ENCODE peak calls at places on chromosome 7, in ten cellular contexts. P is tibial artery; W is transverse colon; J is upper lobe of left lung; C is CD8-positive, alpha-beta T cell; Z is endodermal cell; B is DND-41; F is breast epithelium; A is heart right ventricle; G is uterus. N is an unnamed sample.
A peak's percentile ranks its signal among the peaks of the same experiment; 100 is the strongest.

GRCh38 chr7:114085592-114086490 is 167.0 kb upstream of the PPP1R3A start:
- DNase-seq in G (peak; percentile 79), W (peak; percentile 90), C (no peak), F (peak; percentile 54), P (peak; percentile 78), B (no peak), Z (peak; percentile 94), J (peak; percentile 86), A (peak; percentile 67), N (peak; percentile 73)

GRCh38 chr7:39709768-39710291 is 86.5 kb downstream of the RALA start:
- DNase-seq in F (no peak), P (no peak), B (no peak), J (no peak), W (no peak), Z (no peak), G (peak; percentile 17), C (no peak), A (peak; percentile 54), N (peak; percentile 9)

GRCh38 chr7:123410273-123410928 is 124.0 kb downstream of the IQUB start:
- DNase-seq in P (no peak), W (no peak), A (peak; percentile 48), Z (no peak), C (no peak), J (no peak), B (no peak), G (peak; percentile 27), F (no peak), N (no peak)

GRCh38 chr7:36281945-36282727 is 107.5 kb upstream of the ANLN start:
- DNase-seq in B (no peak), W (no peak), A (no peak), C (no peak), P (no peak), Z (peak; percentile 52), G (no peak), J (no peak), F (no peak), N (no peak)

GRCh38 chr7:142714375-142714774 is 34.9 kb upstream of the PRSS1 start:
- DNase-seq in C (no peak), B (no peak), A (no peak), G (no peak), F (no peak), J (no peak), Z (no peak), W (no peak), P (no peak), N (no peak)

GRCh38 chr7:102125127-102125561 is 161.5 kb upstream of the SH2B2 start:
- DNase-seq in W (peak; percentile 29), J (peak; percentile 93), F (no peak), G (peak; percentile 67), Z (peak; percentile 93), C (no peak), B (no peak), A (peak; percentile 51), P (peak; percentile 77), N (peak; percentile 65)

GRCh38 chr7:157614457-157615020 is 277.7 kb downstream of the DNAJB6 start:
- DNase-seq in A (no peak), Z (no peak), G (no peak), C (no peak), P (no peak), F (peak; percentile 44), W (no peak), B (no peak), J (no peak), N (no peak)

GRCh38 chr7:26166681-26167266 is 14.8 kb downstream of the NFE2L3 start:
- DNase-seq in P (no peak), J (no peak), Z (no peak), F (no peak), W (no peak), C (no peak), A (no peak), G (no peak), B (no peak), N (no peak)

GRCh38 chr7:17097668-17098297 is 200.7 kb upstream of the AHR start:
- DNase-seq in G (no peak), W (no peak), P (no peak), Z (no peak), B (peak; percentile 47), C (no peak), F (no peak), J (no peak), A (no peak), N (no peak)

GRCh38 chr7:116876664-116877442 is 14.5 kb downstream of the CAPZA2 start:
- DNase-seq in W (peak; percentile 55), B (no peak), J (peak; percentile 60), G (no peak), F (no peak), Z (peak; percentile 76), P (peak; percentile 66), A (peak; percentile 87), C (no peak), N (no peak)

GRCh38 chr7:13872751-13873150 is 116.7 kb downstream of the ETV1 start:
- DNase-seq in B (no peak), W (no peak), A (no peak), P (no peak), Z (no peak), C (no peak), F (no peak), J (no peak), G (no peak), N (no peak)

GRCh38 chr7:150951521-150951920 is 26.6 kb downstream of the KCNH2 start:
- DNase-seq in G (no peak), P (no peak), C (no peak), B (no peak), A (no peak), Z (no peak), F (no peak), J (no peak), W (no peak), N (no peak)

GRCh38 chr7:55557666-55558188 is 14.6 kb downstream of the VOPP1 start:
- DNase-seq in G (no peak), A (no peak), Z (peak; percentile 76), W (no peak), B (no peak), P (no peak), J (no peak), C (no peak), F (no peak), N (peak; percentile 77)

GRCh38 chr7:117775826-117776623 is 97.2 kb downstream of the CTTNBP2 start:
- DNase-seq in P (no peak), J (no peak), B (no peak), G (no peak), W (no peak), Z (no peak), C (no peak), F (no peak), A (no peak), N (no peak)

GRCh38 chr7:32936686-32937085 is 20.6 kb upstream of the FKBP9 start:
- DNase-seq in J (no peak), C (no peak), Z (no peak), F (no peak), P (no peak), W (no peak), G (no peak), A (no peak), B (no peak), N (no peak)

GRCh38 chr7:32941181-32941995 is 15.9 kb upstream of the FKBP9 start:
- DNase-seq in J (no peak), F (no peak), A (no peak), B (no peak), Z (no peak), G (no peak), C (no peak), W (no peak), P (no peak), N (no peak)

GRCh38 chr7:32935558-32935957 is 21.7 kb upstream of the FKBP9 start:
- DNase-seq in C (no peak), Z (no peak), B (no peak), F (no peak), J (no peak), A (no peak), G (no peak), W (no peak), P (no peak), N (no peak)

GRCh38 chr7:32941996-32942782 is 15.1 kb upstream of the FKBP9 start:
- DNase-seq in J (peak; percentile 74), P (peak; percentile 65), G (peak; percentile 74), C (peak; percentile 26), B (no peak), A (peak; percentile 70), Z (peak; percentile 77), F (peak; percentile 54), W (peak; percentile 69), N (peak; percentile 71)

GRCh38 chr7:32937344-32938174 is 19.7 kb upstream of the FKBP9 start:
- DNase-seq in Z (no peak), P (peak; percentile 54), C (no peak), W (peak; percentile 16), A (peak; percentile 70), B (no peak), J (no peak), G (peak; percentile 48), F (no peak), N (no peak)
- H3K27me3 ChIP-seq in Z (peaks cover 5% of the 10 kb centered on the region), P (no peaks in the 10 kb centered on the region), C (no peaks in the 10 kb centered on the region), W (no peaks in the 10 kb centered on the region), A (no peaks in the 10 kb centered on the region), B (no peaks in the 10 kb centered on the region), J (no peaks in the 10 kb centered on the region), G (no peaks in the 10 kb centered on the region), F (no peaks in the 10 kb centered on the region), N (no peaks in the 10 kb centered on the region)

GRCh38 chr7:85469446-85469970 is 282.7 kb upstream of the SEMA3D start:
- DNase-seq in W (no peak), G (no peak), J (no peak), F (no peak), C (no peak), A (no peak), B (no peak), Z (no peak), P (no peak), N (no peak)

GRCh38 chr7:85464042-85464651 is 277.3 kb upstream of the SEMA3D start:
- DNase-seq in F (no peak), Z (no peak), W (no peak), A (no peak), G (no peak), J (no peak), P (no peak), B (no peak), C (no peak), N (no peak)
- TF ChIP-seq CTCF in F (no peak), Z (peak; percentile 56), W (no peak), A (no peak), G (no peak), J (no peak), P (no peak), B (no peak), C (no peak), N (no peak)

DNA sequence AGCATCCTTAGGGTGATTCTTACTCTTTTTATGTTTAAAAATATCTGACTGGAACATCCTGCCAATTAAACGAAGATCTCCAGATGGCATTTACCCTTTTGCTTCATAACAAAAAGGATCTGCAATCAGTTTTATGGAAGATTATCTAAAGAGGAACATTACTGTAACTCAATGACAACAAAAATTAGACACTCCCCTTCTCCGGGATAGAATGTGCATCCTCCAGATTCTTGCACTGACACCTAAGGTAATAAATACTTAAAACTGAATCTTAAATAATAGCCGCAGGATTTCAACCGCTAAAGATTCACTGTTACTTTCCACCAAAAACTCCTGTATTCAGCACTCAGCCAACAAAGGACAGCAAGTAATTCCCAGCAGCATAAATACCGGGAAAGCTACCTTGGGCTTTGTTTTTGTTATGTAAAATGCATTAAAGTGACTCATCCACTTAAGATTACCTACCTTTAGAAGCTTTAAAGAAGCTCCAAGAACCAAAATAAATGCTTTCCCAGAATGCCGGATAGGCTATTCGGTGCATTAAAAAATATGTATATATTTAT is 1.6 kb downstream of the CACNA2D1 start:
- DNase-seq in B (no peak), W (no peak), Z (peak; percentile 44), F (no peak), C (no peak), J (no peak), P (no peak), G (no peak), A (no peak), N (no peak)
- H3K27me3 ChIP-seq in B (no peaks in the 10 kb centered on the region), W (peaks cover 57% of the 10 kb centered on the region), Z (no peaks in the 10 kb centered on the region), F (no peaks in the 10 kb centered on the region), C (peaks cover 4% of the 10 kb centered on the region), J (peaks cover 3% of the 10 kb centered on the region), P (no peaks in the 10 kb centered on the region), G (no peaks in the 10 kb centered on the region), A (peaks cover 25% of the 10 kb centered on the region), N (no peaks in the 10 kb centered on the region)

GRCh38 chr7:134357486-134357885 is 40.8 kb upstream of the SLC35B4 start:
- DNase-seq in B (no peak), Z (no peak), J (no peak), G (no peak), F (no peak), P (no peak), C (no peak), W (no peak), A (no peak), N (no peak)
- TF ChIP-seq CTCF in B (peak; percentile 33), Z (peak; percentile 49), J (no peak), G (no peak), F (no peak), P (no peak), C (no peak), W (no peak), A (no peak), N (no peak)

N was measured in GM06990.